ENCODE peak calls at places on chromosomes 12 and 14, in seven cellular contexts. O, J, L, I, N, F and C are unnamed samples.

GRCh38 chr14:36284971-36285595 is 35.4 kb downstream of the MBIP start:
- DNase-seq in L (no peak), O (no peak), I (no peak), J (no peak), F (no peak), N (no peak), C (no peak)

GRCh38 chr14:102210421-102211042 is 70.8 kb downstream of the WDR20 start:
- DNase-seq in I (no peak), L (no peak), N (peak), O (no peak), J (no peak), F (no peak), C (no peak)

GRCh38 chr14:53461823-53462222 is 308.7 kb upstream of the DDHD1 start:
- DNase-seq in N (no peak), L (no peak), I (no peak), F (no peak), J (no peak), O (no peak), C (no peak)

GRCh38 chr12:11884661-11885060 is 186.1 kb upstream of the BCL2L14 start:
- DNase-seq in F (peak), J (peak), O (no peak), N (no peak), L (no peak), I (peak), C (no peak)

GRCh38 chr14:79515158-79515557 is 696.1 kb downstream of the DIO2 start:
- DNase-seq in O (no peak), N (no peak), J (no peak), I (no peak), F (no peak), L (no peak), C (no peak)

GRCh38 chr14:32413967-32414640 is 85.0 kb downstream of the AKAP6 start:
- DNase-seq in I (peak), L (no peak), O (no peak), J (no peak), N (no peak), F (no peak), C (no peak)

GRCh38 chr14:31207287-31207745 is 277 bp downstream of the HECTD1 start:
- DNase-seq in I (no peak), J (no peak), N (peak), O (no peak), F (no peak), L (peak), C (peak)

GRCh38 chr14:93056840-93057585 is 58.7 kb downstream of the ITPK1 start:
- DNase-seq in F (no peak), L (no peak), I (no peak), O (no peak), N (no peak), J (no peak), C (peak)

GRCh38 chr14:50804181-50804721 is 26.7 kb downstream of the NIN start:
- DNase-seq in O (no peak), N (no peak), L (peak), J (no peak), F (no peak), I (no peak), C (no peak)

GRCh38 chr12:71972441-71973074 is 33.9 kb downstream of the TPH2 start:
- DNase-seq in O (no peak), J (no peak), I (peak), L (no peak), N (no peak), F (no peak), C (no peak)

GRCh38 chr14:34420547-34421150 is 41.4 kb downstream of the SPTSSA start:
- DNase-seq in O (no peak), L (no peak), N (no peak), J (no peak), F (no peak), I (no peak), C (no peak)

DNA sequence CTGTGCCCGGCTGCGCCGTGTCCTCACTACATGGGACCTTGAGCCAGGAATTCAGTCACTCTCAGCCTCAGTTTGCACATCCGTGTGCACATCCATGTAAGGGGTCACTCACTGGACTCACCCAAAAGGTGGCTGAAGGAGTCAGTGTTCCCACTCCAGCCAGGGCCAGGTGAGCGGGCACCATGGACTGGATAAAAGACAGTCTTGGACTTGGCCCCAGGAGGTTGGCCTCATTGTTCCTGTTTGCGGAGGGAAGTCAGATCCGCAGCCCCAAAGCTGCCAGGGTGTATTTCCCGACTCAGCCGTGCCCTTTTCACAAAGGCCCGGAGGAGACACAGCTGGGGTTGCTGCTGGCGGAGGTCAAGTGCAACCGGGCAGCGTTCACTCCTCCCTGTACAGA is 170.7 kb upstream of the MYL2 start:
- DNase-seq in J (no peak), I (no peak), O (no peak), F (no peak), L (no peak), N (no peak), C (no peak)
- H3K4me3 ChIP-seq in J (no peak), I (no peak), O (no peak), F (no peak), L (no peak), N (no peak), C (no peak)

DNA sequence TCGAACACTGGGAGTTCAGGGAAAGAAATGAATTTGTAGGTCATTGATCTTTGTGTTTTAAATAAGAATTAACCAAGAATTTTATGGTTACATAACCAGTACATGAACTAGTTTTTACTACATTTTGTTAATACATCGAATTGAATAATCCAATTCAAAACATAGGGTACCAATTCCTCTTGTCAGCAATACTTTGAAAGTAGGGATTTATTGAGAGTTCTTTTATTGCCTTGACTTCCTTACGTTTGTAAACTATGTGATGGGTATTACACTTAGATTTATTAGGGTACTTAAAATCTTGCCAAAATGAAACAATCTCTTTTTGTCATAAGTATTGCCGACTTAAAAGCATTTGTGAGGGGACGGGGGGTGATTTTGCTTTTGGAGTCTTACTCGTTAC is 22.3 kb downstream of the SOCS2 start:
- DNase-seq in F (no peak), N (no peak), J (no peak), L (no peak), O (no peak), I (no peak), C (no peak)
- H3K4me3 ChIP-seq in F (no peak), N (no peak), J (peak), L (no peak), O (no peak), I (no peak), C (no peak)

GRCh38 chr12:41962171-41962572 is 182.5 kb downstream of the GXYLT1 start:
- DNase-seq in I (no peak), F (no peak), J (no peak), O (no peak), L (peak), N (peak), C (no peak)

GRCh38 chr12:41963398-41963797 is 181.3 kb downstream of the GXYLT1 start:
- DNase-seq in O (no peak), J (no peak), N (no peak), L (no peak), I (no peak), F (no peak), C (no peak)

GRCh38 chr12:41956353-41956752 is 188.3 kb downstream of the GXYLT1 start:
- DNase-seq in J (no peak), L (peak), N (no peak), F (no peak), O (no peak), I (no peak), C (no peak)

GRCh38 chr12:41959271-41959670 is 185.4 kb downstream of the GXYLT1 start:
- DNase-seq in N (no peak), O (no peak), F (no peak), L (no peak), I (no peak), J (no peak), C (no peak)
- H3K4me3 ChIP-seq in N (no peak), O (no peak), F (no peak), L (no peak), I (no peak), J (no peak), C (no peak)

DNA sequence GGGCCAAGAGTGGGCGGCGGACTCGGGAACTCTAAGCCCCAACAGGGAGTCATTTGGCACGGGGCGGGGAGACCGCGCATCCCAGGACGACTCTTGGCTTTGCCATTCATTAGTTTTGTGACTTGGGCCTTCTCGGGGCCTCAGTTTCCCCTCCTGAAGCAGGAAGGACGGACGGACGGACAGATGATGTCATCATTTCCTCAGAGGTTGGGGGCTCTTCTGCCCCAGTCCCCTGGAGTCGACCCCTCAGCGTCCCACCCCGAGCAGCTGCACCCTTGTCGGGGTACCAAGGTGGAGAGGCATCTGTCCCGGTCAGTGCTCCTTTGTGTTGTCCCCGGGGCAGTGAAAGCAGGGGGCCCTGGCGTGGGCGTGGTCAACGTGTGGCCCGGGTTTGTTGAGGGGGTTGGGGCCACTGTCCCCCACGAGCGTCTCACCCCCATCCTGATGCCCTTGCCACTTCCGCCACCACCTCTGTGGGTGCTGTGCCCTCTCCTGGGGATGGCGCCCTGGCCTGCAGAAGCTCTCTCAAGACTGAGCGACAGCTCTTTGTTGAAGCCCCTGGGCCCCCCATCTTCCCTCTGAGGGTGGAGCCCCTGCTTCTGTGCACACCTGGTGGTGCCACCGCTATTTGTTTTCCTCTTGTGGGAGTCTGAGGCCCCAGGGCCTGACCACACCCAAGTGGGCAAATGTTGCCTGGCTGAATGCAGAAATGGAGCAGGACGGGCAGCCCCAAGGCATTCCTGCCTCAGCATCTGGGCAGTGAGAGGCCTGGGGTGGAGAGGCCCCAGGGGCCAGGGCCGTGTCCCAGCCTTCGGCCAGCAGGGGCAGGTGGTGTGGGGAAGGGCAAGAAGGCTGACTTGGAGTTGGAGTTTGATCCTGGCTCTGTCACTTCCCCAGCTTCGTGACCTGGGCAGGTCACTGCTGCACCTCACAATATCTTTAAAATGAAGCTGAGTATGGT is 896 bp downstream of the HHIPL1 start:
- DNase-seq in F (no peak), N (no peak), I (no peak), O (no peak), J (no peak), L (no peak), C (no peak)
- H3K4me3 ChIP-seq in F (peak), N (peak), I (peak), O (no peak), J (peak), L (peak), C (peak)

GRCh38 chr12:56190695-56191155 is 1.4 kb upstream of the SMARCC2 start:
- DNase-seq in L (no peak), F (no peak), O (no peak), N (no peak), I (no peak), J (no peak), C (no peak)

GRCh38 chr12:56189336-56189917 is at the start of gene SMARCC2:
- DNase-seq in J (peak), I (peak), O (peak), L (peak), N (peak), F (peak), C (no peak)

GRCh38 chr12:56189918-56190694 is 823 bp upstream of the SMARCC2 start:
- DNase-seq in I (peak), O (peak), J (peak), F (peak), N (peak), L (peak), C (no peak)

GRCh38 chr12:56192582-56192981 is 3.3 kb upstream of the SMARCC2 start:
- DNase-seq in N (no peak), J (no peak), I (no peak), F (no peak), O (no peak), L (no peak), C (no peak)

DNA sequence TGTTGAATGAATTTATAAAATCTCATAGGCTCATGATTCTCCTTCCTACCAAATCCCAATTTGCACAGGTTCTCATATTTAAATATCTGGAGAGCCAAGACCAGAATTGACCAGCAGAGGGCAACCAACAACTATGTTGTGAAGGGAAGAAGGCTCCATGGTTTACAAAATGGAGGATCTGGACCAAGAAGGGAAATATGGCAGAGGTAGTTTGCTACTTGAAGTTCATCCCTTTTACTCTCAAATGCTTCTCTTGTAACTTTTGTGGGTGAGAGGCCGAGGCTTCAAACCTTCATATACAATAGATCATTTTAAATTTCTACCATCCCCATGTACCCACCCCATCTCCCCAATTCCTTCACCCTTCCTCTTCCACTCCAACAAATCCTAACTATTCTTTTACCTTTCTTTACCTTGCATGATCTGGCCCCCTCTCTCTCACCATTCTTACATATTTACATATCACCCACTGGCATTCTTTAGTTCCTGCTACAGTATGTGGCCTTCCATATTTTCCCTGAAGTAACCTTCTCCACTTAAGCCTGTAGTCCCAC is 3.8 kb upstream of the SMARCC2 start:
- DNase-seq in I (peak), O (peak), J (no peak), L (peak), N (no peak), F (peak), C (peak)
- H3K4me3 ChIP-seq in I (no peak), O (no peak), J (no peak), L (no peak), N (no peak), F (no peak), C (no peak)

GRCh38 chr12:92538970-92539749 is 163.6 kb upstream of the PLEKHG7 start:
- DNase-seq in L (peak), N (no peak), J (no peak), O (no peak), I (peak), F (peak), C (no peak)

GRCh38 chr12:92543359-92543758 is 159.4 kb upstream of the PLEKHG7 start:
- DNase-seq in O (no peak), J (no peak), I (peak), N (no peak), F (no peak), L (no peak), C (no peak)

GRCh38 chr12:92539966-92540791 is 162.6 kb upstream of the PLEKHG7 start:
- DNase-seq in J (peak), F (no peak), L (no peak), N (peak), I (no peak), O (no peak), C (no peak)

GRCh38 chr12:92543872-92544271 is 158.9 kb upstream of the PLEKHG7 start:
- DNase-seq in O (no peak), I (peak), J (no peak), N (no peak), L (no peak), F (no peak), C (no peak)

DNA sequence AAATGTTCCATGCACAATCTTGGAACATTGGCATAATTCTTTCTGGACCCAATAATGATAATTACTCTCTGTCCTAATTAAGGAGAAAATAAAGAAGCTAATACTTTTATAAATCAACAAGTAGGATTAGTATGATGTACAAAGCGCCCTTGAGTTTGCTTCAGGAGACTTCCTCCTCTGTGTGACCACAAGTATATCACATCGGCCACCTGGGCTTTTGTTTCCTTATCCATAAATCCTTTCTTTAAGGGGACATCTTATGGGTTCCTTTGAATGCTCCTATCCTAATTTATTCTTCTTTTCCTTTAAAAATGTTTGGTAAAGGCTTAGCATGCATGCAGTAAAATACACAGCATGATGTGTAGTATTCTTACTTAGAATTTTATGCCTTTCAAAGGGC is 161.8 kb upstream of the PLEKHG7 start:
- DNase-seq in F (no peak), O (no peak), I (no peak), N (no peak), J (no peak), L (no peak), C (no peak)
- H3K4me3 ChIP-seq in F (no peak), O (no peak), I (no peak), N (no peak), J (no peak), L (no peak), C (no peak)

GRCh38 chr12:47814539-47815170 is 5.0 kb downstream of the HDAC7 start:
- DNase-seq in I (no peak), L (no peak), O (no peak), N (no peak), J (no peak), F (no peak), C (no peak)
- H3K4me3 ChIP-seq in I (no peak), L (no peak), O (no peak), N (peak), J (no peak), F (no peak), C (no peak)

DNA sequence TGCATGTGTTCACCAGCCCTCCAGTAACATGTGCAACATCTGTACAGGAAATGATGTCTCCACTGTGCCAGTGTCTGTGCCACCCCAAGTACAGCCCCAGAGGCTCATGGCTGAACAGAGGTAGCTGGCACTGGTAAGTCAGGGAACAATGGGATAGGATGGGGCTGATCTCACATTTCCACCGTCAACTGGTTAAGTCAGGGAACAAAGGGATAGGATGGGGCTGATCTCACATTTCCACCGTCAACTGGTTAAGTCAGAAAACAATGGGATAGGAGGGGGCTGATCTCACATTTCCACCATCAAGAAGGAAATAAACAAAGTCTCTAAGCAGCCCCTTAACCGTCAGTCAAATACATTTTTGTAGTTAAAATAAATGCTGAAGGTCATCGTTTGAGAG is 246.6 kb downstream of the TMEM132D start:
- DNase-seq in N (no peak), J (no peak), O (no peak), L (no peak), I (no peak), F (no peak), C (no peak)
- H3K4me3 ChIP-seq in N (no peak), J (no peak), O (no peak), L (no peak), I (no peak), F (no peak), C (no peak)

GRCh38 chr14:61765225-61765943 is 3.2 kb downstream of the SNAPC1 start:
- DNase-seq in O (no peak), I (peak), L (no peak), J (no peak), N (no peak), F (no peak), C (no peak)

GRCh38 chr14:61761959-61762786 is at the start of gene SNAPC1:
- DNase-seq in N (peak), J (peak), O (peak), F (peak), L (peak), I (peak), C (peak)

GRCh38 chr14:61761557-61761956 is 663 bp upstream of the SNAPC1 start:
- DNase-seq in F (no peak), O (no peak), N (no peak), I (no peak), L (no peak), J (no peak), C (no peak)

GRCh38 chr14:61766136-61766535 is 3.9 kb downstream of the SNAPC1 start:
- DNase-seq in J (no peak), O (no peak), F (no peak), I (peak), L (no peak), N (no peak), C (no peak)

GRCh38 chr14:61764342-61765122 is 2.3 kb downstream of the SNAPC1 start:
- DNase-seq in J (no peak), N (no peak), O (no peak), F (no peak), L (no peak), I (peak), C (no peak)
- H3K4me3 ChIP-seq in J (no peak), N (peak), O (no peak), F (peak), L (peak), I (peak), C (peak)